ENCODE peak calls at places on chromosomes 11 and 22, in seven cellular contexts. I is IMR-90, H is H9, X is H1, F is mesenchymal stem cell, Q is mesendoderm, E is trophoblast cell. U is an unnamed sample.

GRCh38 chr11:66744485-66745355 is 15.7 kb upstream of the SPTBN2 start:
- DNase-seq in F (peak; percentile 64), H (peak; percentile 76), E (peak; percentile 97), I (peak; percentile 45), Q (peak; percentile 70), X (peak; percentile 88), U (peak; percentile 84)

GRCh38 chr22:41197046-41197807 is 7.9 kb upstream of the L3MBTL2 start:
- DNase-seq in X (peak; percentile 93), E (peak; percentile 88), I (peak; percentile 35), H (peak; percentile 89), F (peak; percentile 76), Q (peak; percentile 80), U (peak; percentile 77)

GRCh38 chr22:45284705-45285305 is at the start of gene UPK3A:
- DNase-seq in F (peak; percentile 29), H (peak; percentile 89), I (no peak), E (peak; percentile 68), Q (peak; percentile 68), X (peak; percentile 94), U (peak; percentile 64)

GRCh38 chr11:16001899-16002426 is 354.4 kb downstream of the SOX6 start:
- DNase-seq in H (no peak), E (peak; percentile 7), Q (peak; percentile 22), X (no peak), I (peak; percentile 95), F (peak; percentile 96), U (peak; percentile 18)

GRCh38 chr11:69208190-69209037 is 52.7 kb downstream of the SMIM38 start:
- DNase-seq in X (no peak), F (no peak), E (no peak), Q (no peak), I (no peak), H (no peak), U (no peak)

GRCh38 chr11:15142838-15143237 is 28.1 kb downstream of the INSC start:
- DNase-seq in F (no peak), X (no peak), Q (no peak), H (no peak), I (no peak), E (no peak), U (no peak)

GRCh38 chr11:49533204-49533603 is 324.8 kb upstream of the FOLH1 start:
- DNase-seq in Q (no peak), X (no peak), F (no peak), E (no peak), I (no peak), H (no peak), U (no peak)

GRCh38 chr11:19597194-19597593 is 115.4 kb upstream of the NAV2 start:
- DNase-seq in Q (no peak), E (peak; percentile 69), I (peak; percentile 85), X (no peak), F (peak; percentile 53), H (no peak), U (no peak)

GRCh38 chr11:69529001-69529400 is 47.5 kb downstream of the LINC01488 start:
- DNase-seq in Q (no peak), X (no peak), F (no peak), H (no peak), I (no peak), E (no peak), U (no peak)

GRCh38 chr22:30506507-30506968 is 1.0 kb upstream of the SEC14L4 start:
- DNase-seq in Q (no peak), E (no peak), H (no peak), F (no peak), I (no peak), X (no peak), U (no peak)

GRCh38 chr11:122007611-122008071 is 108.4 kb downstream of the BLID start:
- DNase-seq in E (no peak), H (no peak), I (peak; percentile 16), X (no peak), F (no peak), Q (no peak), U (no peak)

GRCh38 chr11:1920909-1921575 is 1.5 kb downstream of the TNNT3 start:
- DNase-seq in H (no peak), Q (no peak), F (no peak), I (no peak), X (no peak), E (no peak), U (no peak)

GRCh38 chr22:43777204-43777671 is 34.9 kb downstream of the EFCAB6 start:
- DNase-seq in Q (peak; percentile 5), E (peak; percentile 73), H (no peak), X (no peak), F (peak; percentile 2), I (peak; percentile 91), U (no peak)

GRCh38 chr11:36431429-36432092 is 78.5 kb downstream of the TRAF6 start:
- DNase-seq in I (peak; percentile 98), Q (peak; percentile 18), E (peak; percentile 90), F (peak; percentile 97), X (no peak), H (no peak), U (no peak)

GRCh38 chr11:36432093-36432469 is 78.0 kb downstream of the TRAF6 start:
- DNase-seq in X (no peak), I (no peak), H (no peak), Q (no peak), F (no peak), E (no peak), U (no peak)

GRCh38 chr11:36436084-36436483 is 74.0 kb downstream of the TRAF6 start:
- DNase-seq in H (no peak), E (no peak), F (no peak), Q (no peak), X (no peak), I (no peak), U (no peak)

GRCh38 chr11:36432747-36433146 is 77.3 kb downstream of the TRAF6 start:
- DNase-seq in X (no peak), I (no peak), F (no peak), E (no peak), Q (no peak), H (no peak), U (no peak)

GRCh38 chr11:36433896-36434295 is 76.2 kb downstream of the TRAF6 start:
- DNase-seq in I (no peak), F (no peak), H (no peak), E (no peak), X (no peak), Q (no peak), U (no peak)
- H3K9ac ChIP-seq in I (no peak overlapping the region), F (no peak overlapping the region), H (no peak overlapping the region), E (no peak overlapping the region), X (no peak overlapping the region), Q (no peak overlapping the region), U (no peak overlapping the region)

GRCh38 chr11:86346513-86346912 is 28.2 kb upstream of the CCDC81 start:
- DNase-seq in X (no peak), I (no peak), E (no peak), F (no peak), Q (no peak), H (no peak), U (no peak)
- H2BK120ac ChIP-seq in X (no peak overlapping the region), I (no peak overlapping the region), E (no peak overlapping the region), F (no peak overlapping the region), Q (no peak overlapping the region), H (no peak overlapping the region), U (no peak overlapping the region)

GRCh38 chr22:20438066-20438677 is 547 bp upstream of the SCARF2 start:
- DNase-seq in I (peak; percentile 45), Q (peak; percentile 59), H (peak; percentile 57), F (peak; percentile 58), E (no peak), X (peak; percentile 80), U (no peak)

GRCh38 chr22:20435436-20436308 is 2.0 kb downstream of the SCARF2 start:
- DNase-seq in E (no peak), H (no peak), F (no peak), Q (no peak), I (no peak), X (no peak), U (no peak)

GRCh38 chr22:20434773-20435172 is 2.9 kb downstream of the SCARF2 start:
- DNase-seq in Q (no peak), X (no peak), F (no peak), H (no peak), I (no peak), E (no peak), U (no peak)

GRCh38 chr22:20437253-20438065 is at the start of gene SCARF2:
- DNase-seq in Q (peak; percentile 79), E (no peak), F (peak; percentile 69), I (peak; percentile 62), X (peak; percentile 62), H (peak; percentile 70), U (peak; percentile 56)

DNA sequence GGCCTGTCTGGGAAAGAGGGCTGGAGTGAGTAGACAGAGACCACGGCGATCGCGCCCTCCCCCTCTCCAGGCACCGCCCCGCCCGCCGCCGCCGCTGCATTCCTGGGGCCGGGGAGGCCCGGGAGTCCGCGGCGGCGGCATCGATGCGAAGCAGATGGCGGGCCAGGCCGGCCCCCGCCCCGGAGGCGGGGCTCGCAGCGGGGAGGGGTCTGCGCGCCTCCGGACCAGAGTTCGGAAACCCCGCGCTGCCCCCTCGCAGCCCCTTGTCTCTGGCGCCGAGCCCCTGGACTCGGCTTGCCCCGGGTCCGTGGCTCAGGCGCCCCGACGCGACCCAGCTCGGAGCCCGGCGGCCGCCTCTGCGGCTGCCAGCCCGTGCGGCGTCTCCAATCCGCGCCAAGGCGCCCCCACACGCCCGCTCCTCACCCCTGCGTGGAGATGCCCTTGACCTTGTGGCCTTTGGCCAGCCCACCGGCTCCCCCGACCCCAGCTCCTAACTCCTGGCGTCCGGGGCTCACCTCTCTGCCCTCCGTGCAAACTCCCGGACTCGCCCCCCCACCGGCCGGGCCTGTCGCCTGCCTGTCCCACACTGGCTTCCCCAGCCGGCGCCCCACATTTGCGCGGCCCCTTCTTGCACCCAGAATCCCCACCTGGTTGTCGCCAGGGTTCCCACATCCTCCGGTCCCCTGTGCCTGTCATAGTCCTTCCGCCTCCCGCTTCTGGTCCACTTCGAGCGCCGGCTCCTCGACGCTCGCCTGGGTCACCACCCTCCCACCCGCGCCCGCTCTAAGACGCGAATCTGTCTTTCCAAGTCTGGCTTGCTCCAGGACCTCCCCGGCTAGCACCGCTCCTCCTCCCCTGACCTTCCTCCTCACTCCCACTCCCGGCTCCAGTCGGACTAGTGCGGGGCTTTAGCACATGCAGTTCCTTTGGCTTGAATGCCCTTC is 1.0 kb downstream of the SCARF2 start:
- DNase-seq in F (peak; percentile 59), I (peak; percentile 30), Q (peak; percentile 54), E (peak; percentile 51), H (peak; percentile 45), X (peak; percentile 72), U (peak; percentile 50)
- H3K9ac ChIP-seq in F (peak overlapping the region; percentile 88), I (peak overlapping the region; percentile 89), Q (peak overlapping the region; percentile 89), E (peak overlapping the region; percentile 82), H (no peak overlapping the region), X (no peak overlapping the region), U (peak overlapping the region; percentile 51)

GRCh38 chr11:132559371-132560036 is 972.8 kb downstream of the OPCML start:
- DNase-seq in X (no peak), I (no peak), F (no peak), H (no peak), Q (peak; percentile 68), E (no peak), U (no peak)

GRCh38 chr11:132564120-132564519 is 968.2 kb downstream of the OPCML start:
- DNase-seq in E (no peak), H (no peak), X (no peak), I (no peak), F (peak; percentile 16), Q (no peak), U (no peak)

GRCh38 chr11:132561937-132562336 is 970.4 kb downstream of the OPCML start:
- DNase-seq in E (no peak), Q (no peak), I (no peak), X (no peak), H (no peak), F (no peak), U (no peak)

DNA sequence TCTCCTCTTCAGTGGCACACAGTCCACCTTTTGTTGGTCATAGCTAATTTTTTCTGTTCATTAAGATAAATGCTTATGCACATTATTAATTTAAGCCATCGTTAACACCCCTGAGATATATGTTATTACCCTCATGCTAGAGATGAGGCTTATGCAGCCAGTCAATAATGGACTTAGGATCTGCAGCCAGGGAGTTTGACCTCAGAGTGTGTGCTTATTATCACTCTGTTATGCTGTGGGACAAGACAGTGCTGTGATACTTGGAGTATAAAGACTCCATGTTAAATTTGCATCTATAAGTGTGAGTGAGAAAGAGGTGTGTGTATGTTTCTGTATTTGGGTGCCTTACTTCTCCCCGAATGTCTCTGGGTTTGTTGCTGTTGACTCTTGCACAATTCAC is 969.3 kb downstream of the OPCML start:
- DNase-seq in E (no peak), Q (no peak), X (no peak), F (no peak), I (no peak), H (no peak), U (no peak)
- H2BK120ac ChIP-seq in E (no peak overlapping the region), Q (no peak overlapping the region), X (no peak overlapping the region), F (no peak overlapping the region), I (no peak overlapping the region), H (no peak overlapping the region), U (no peak overlapping the region)